ENCODE peak calls at places on chromosomes 6 and 20, in ten cellular contexts. X, N, T, H, Y, L, B, Z, D and Q are unnamed samples.

GRCh38 chr6:159086033-159086618 is 41.3 kb upstream of the TAGAP start:
- DNase-seq in H (no peak), L (peak; percentile 57), B (no peak), N (no peak), D (no peak), Y (no peak), X (no peak), T (no peak), Z (no peak), Q (no peak)

GRCh38 chr6:147392917-147393625 is 115.4 kb upstream of the SAMD5 start:
- DNase-seq in H (no peak), Z (no peak), L (no peak), Y (no peak), D (no peak), B (no peak), N (no peak), X (no peak), T (no peak), Q (no peak)

GRCh38 chr20:49812463-49813304 is at the start of gene SLC9A8:
- DNase-seq in Y (peak; percentile 70), Z (peak; percentile 89), T (peak; percentile 86), B (peak; percentile 94), N (peak; percentile 88), X (peak; percentile 76), H (peak; percentile 69), L (peak; percentile 94), D (peak; percentile 46), Q (peak; percentile 75)

GRCh38 chr6:158631678-158632537 is 12.6 kb downstream of the DYNLT1 start:
- DNase-seq in Y (no peak), H (no peak), B (no peak), X (no peak), N (peak; percentile 35), L (peak; percentile 49), T (peak; percentile 78), D (peak; percentile 84), Z (peak; percentile 70), Q (no peak)

GRCh38 chr6:166864333-166864732 is 92.0 kb downstream of the RNASET2 start:
- DNase-seq in H (no peak), L (no peak), Y (no peak), D (no peak), Z (no peak), N (no peak), X (no peak), B (no peak), T (no peak), Q (no peak)

GRCh38 chr20:22796465-22797077 is 212.2 kb upstream of the FOXA2 start:
- DNase-seq in H (no peak), X (no peak), Y (no peak), T (no peak), D (peak; percentile 46), L (no peak), Z (no peak), B (no peak), N (no peak), Q (no peak)

GRCh38 chr20:26209171-26209941 is 512.7 kb upstream of the ZNF337 start:
- DNase-seq in X (peak; percentile 1), L (peak; percentile 59), D (no peak), T (no peak), B (no peak), N (no peak), H (peak; percentile 18), Z (no peak), Y (peak; percentile 9), Q (no peak)

GRCh38 chr20:19993937-19994667 is 23.1 kb upstream of the NAA20 start:
- DNase-seq in H (no peak), Z (no peak), D (no peak), N (no peak), X (no peak), L (no peak), B (peak; percentile 30), Y (no peak), T (no peak), Q (no peak)

GRCh38 chr6:16947461-16948159 is 154.2 kb upstream of the STMND1 start:
- DNase-seq in T (no peak), Y (no peak), X (peak; percentile 20), N (peak; percentile 47), Z (peak; percentile 67), L (no peak), B (peak; percentile 46), D (peak; percentile 77), H (peak; percentile 98), Q (peak; percentile 94)

GRCh38 chr6:110446405-110446804 is 30.0 kb downstream of the SLC22A16 start:
- DNase-seq in X (no peak), Z (no peak), Y (no peak), D (no peak), N (no peak), H (no peak), B (peak; percentile 15), T (no peak), L (no peak), Q (no peak)

GRCh38 chr6:85272973-85273372 is 176.9 kb upstream of the NT5E start:
- DNase-seq in Z (no peak), Y (no peak), D (no peak), N (no peak), L (no peak), H (no peak), X (no peak), T (no peak), B (no peak), Q (no peak)

GRCh38 chr20:62246872-62247652 is 8.7 kb downstream of the OSBPL2 start:
- DNase-seq in T (peak; percentile 75), X (no peak), N (no peak), Y (no peak), Z (no peak), L (no peak), H (no peak), B (no peak), D (no peak), Q (no peak)

GRCh38 chr20:35312348-35312747 is 20.1 kb upstream of the FAM83C start:
- DNase-seq in T (no peak), H (peak; percentile 72), L (no peak), B (no peak), Y (no peak), N (peak; percentile 43), D (peak; percentile 79), Z (no peak), X (no peak), Q (no peak)

GRCh38 chr20:56845546-56846081 is 216.5 kb downstream of the TFAP2C start:
- DNase-seq in N (no peak), X (no peak), D (no peak), B (no peak), H (no peak), Z (no peak), Y (no peak), L (no peak), T (no peak), Q (no peak)

GRCh38 chr6:149235130-149235561 is 82.4 kb upstream of the TAB2 start:
- DNase-seq in T (no peak), B (peak; percentile 66), Y (no peak), D (peak; percentile 90), Z (no peak), H (peak; percentile 22), L (no peak), X (no peak), N (peak; percentile 91), Q (peak; percentile 4)

GRCh38 chr6:100462396-100462795 is 2.3 kb downstream of the SIM1 start:
- DNase-seq in N (no peak), X (no peak), L (no peak), B (no peak), Y (no peak), D (no peak), T (no peak), Z (no peak), H (no peak), Q (no peak)

GRCh38 chr20:46905364-46906125 is 10.9 kb downstream of the EYA2 start:
- DNase-seq in Z (no peak), Y (no peak), T (no peak), H (no peak), L (no peak), B (no peak), D (no peak), N (no peak), X (no peak), Q (no peak)

GRCh38 chr6:125363360-125364121 is 61.8 kb upstream of the HDDC2 start:
- DNase-seq in T (peak; percentile 47), N (peak; percentile 13), Z (no peak), L (no peak), H (no peak), D (no peak), X (no peak), B (peak; percentile 81), Y (no peak), Q (peak; percentile 9)

GRCh38 chr6:25248100-25248499 is 31.1 kb upstream of the CARMIL1 start:
- DNase-seq in D (peak; percentile 63), X (no peak), H (no peak), Y (no peak), N (no peak), Z (no peak), L (no peak), B (no peak), T (no peak), Q (no peak)

GRCh38 chr6:129943637-129944271 is 74.6 kb upstream of the L3MBTL3 start:
- DNase-seq in D (no peak), Y (no peak), T (no peak), B (no peak), N (no peak), Z (no peak), L (no peak), H (no peak), X (no peak), Q (no peak)

GRCh38 chr6:38212579-38212978 is 393.1 kb downstream of the ZFAND3 start:
- DNase-seq in B (peak; percentile 93), H (no peak), L (no peak), Y (no peak), N (no peak), Z (no peak), T (no peak), X (no peak), D (no peak), Q (peak; percentile 15)

GRCh38 chr20:10524034-10524476 is 89.0 kb downstream of the SLX4IP start:
- DNase-seq in T (no peak), B (no peak), X (no peak), Z (peak; percentile 63), D (no peak), H (no peak), L (no peak), Y (no peak), N (no peak), Q (no peak)

GRCh38 chr6:96465321-96465903 is 56.2 kb upstream of the UFL1 start:
- DNase-seq in D (no peak), X (no peak), N (no peak), B (no peak), L (no peak), Y (no peak), T (no peak), H (no peak), Z (no peak), Q (no peak)

GRCh38 chr6:142213402-142213801 is 66.3 kb downstream of the VTA1 start:
- DNase-seq in B (no peak), X (no peak), T (no peak), H (no peak), N (no peak), Y (no peak), L (no peak), D (no peak), Z (no peak), Q (no peak)

GRCh38 chr20:58019027-58019849 is 209.2 kb downstream of the ANKRD60 start:
- DNase-seq in X (no peak), B (no peak), Z (no peak), T (peak; percentile 33), N (no peak), L (no peak), H (no peak), D (peak; percentile 76), Y (no peak), Q (no peak)